ENCODE peak calls at places on chromosomes 5 and 9, in four cellular contexts. One of them, this sample, is unnamed.

GRCh38 chr5:54738118-54738972 is 220.8 kb downstream of the SNX18 start:
- DNase-seq in K562: peak; percentile 77
- DNase-seq in A549: no peak
- DNase-seq in GM12878: no peak
- DNase-seq in this sample: no peak

GRCh38 chr9:95088421-95089161 is 228.9 kb downstream of the FANCC start:
- DNase-seq in GM12878: no peak
- DNase-seq in A549: no peak
- DNase-seq in K562: no peak
- DNase-seq in this sample: no peak

GRCh38 chr5:146047396-146047795 is 58.0 kb downstream of the PLAC8L1 start:
- DNase-seq in A549: no peak
- DNase-seq in K562: no peak
- DNase-seq in GM12878: no peak
- DNase-seq in this sample: no peak

GRCh38 chr9:23541976-23542375 is 284.1 kb downstream of the ELAVL2 start:
- DNase-seq in A549: no peak
- DNase-seq in GM12878: no peak
- DNase-seq in K562: no peak
- DNase-seq in this sample: no peak

GRCh38 chr5:1130218-1130946 is 18.5 kb upstream of the SLC12A7 start:
- DNase-seq in GM12878: no peak
- DNase-seq in A549: no peak
- DNase-seq in K562: no peak
- DNase-seq in this sample: no peak

GRCh38 chr5:109125755-109126429 is 283.9 kb downstream of the PJA2 start:
- DNase-seq in K562: no peak
- DNase-seq in GM12878: no peak
- DNase-seq in A549: no peak
- DNase-seq in this sample: no peak

GRCh38 chr9:79432485-79432884 is 139.3 kb upstream of the TLE4 start:
- DNase-seq in K562: no peak
- DNase-seq in A549: peak; percentile 12
- DNase-seq in GM12878: no peak
- DNase-seq in this sample: no peak

GRCh38 chr5:139686356-139686918 is 38.3 kb downstream of the CXXC5 start:
- DNase-seq in GM12878: no peak
- DNase-seq in K562: no peak
- DNase-seq in A549: no peak
- DNase-seq in this sample: no peak

GRCh38 chr5:52867809-52868208 is 80.1 kb downstream of the ITGA1 start:
- DNase-seq in K562: no peak
- DNase-seq in GM12878: no peak
- DNase-seq in A549: no peak
- DNase-seq in this sample: no peak

GRCh38 chr5:53123702-53124101 is 14.1 kb upstream of the MOCS2 start:
- DNase-seq in K562: no peak
- DNase-seq in GM12878: no peak
- DNase-seq in A549: no peak
- DNase-seq in this sample: no peak

GRCh38 chr5:168193518-168194240 is 97.8 kb upstream of the WWC1 start:
- DNase-seq in K562: no peak
- DNase-seq in A549: no peak
- DNase-seq in GM12878: no peak
- DNase-seq in this sample: no peak

GRCh38 chr5:151700816-151701215 is 14.1 kb upstream of the SPARC start:
- DNase-seq in K562: no peak
- DNase-seq in GM12878: peak; percentile 56
- DNase-seq in A549: no peak
- DNase-seq in this sample: no peak

GRCh38 chr9:81605154-81605670 is 84.1 kb downstream of the TLE1 start:
- DNase-seq in K562: no peak
- DNase-seq in GM12878: no peak
- DNase-seq in A549: no peak
- DNase-seq in this sample: peak; percentile 65

GRCh38 chr5:139960723-139961383 is 82.2 kb downstream of the NRG2 start:
- DNase-seq in A549: no peak
- DNase-seq in K562: no peak
- DNase-seq in GM12878: peak; percentile 61
- DNase-seq in this sample: no peak

GRCh38 chr9:134357631-134358025 is 31.4 kb downstream of the RXRA start:
- DNase-seq in K562: no peak
- DNase-seq in GM12878: no peak
- DNase-seq in A549: no peak
- DNase-seq in this sample: no peak

GRCh38 chr9:134355561-134356278 is 29.5 kb downstream of the RXRA start:
- DNase-seq in K562: no peak
- DNase-seq in A549: no peak
- DNase-seq in GM12878: no peak
- DNase-seq in this sample: no peak

GRCh38 chr9:134355158-134355557 is 28.9 kb downstream of the RXRA start:
- DNase-seq in K562: no peak
- DNase-seq in A549: no peak
- DNase-seq in GM12878: no peak
- DNase-seq in this sample: no peak

GRCh38 chr9:134358026-134358967 is 32.0 kb downstream of the RXRA start:
- DNase-seq in A549: no peak
- DNase-seq in GM12878: no peak
- DNase-seq in K562: no peak
- DNase-seq in this sample: no peak

DNA sequence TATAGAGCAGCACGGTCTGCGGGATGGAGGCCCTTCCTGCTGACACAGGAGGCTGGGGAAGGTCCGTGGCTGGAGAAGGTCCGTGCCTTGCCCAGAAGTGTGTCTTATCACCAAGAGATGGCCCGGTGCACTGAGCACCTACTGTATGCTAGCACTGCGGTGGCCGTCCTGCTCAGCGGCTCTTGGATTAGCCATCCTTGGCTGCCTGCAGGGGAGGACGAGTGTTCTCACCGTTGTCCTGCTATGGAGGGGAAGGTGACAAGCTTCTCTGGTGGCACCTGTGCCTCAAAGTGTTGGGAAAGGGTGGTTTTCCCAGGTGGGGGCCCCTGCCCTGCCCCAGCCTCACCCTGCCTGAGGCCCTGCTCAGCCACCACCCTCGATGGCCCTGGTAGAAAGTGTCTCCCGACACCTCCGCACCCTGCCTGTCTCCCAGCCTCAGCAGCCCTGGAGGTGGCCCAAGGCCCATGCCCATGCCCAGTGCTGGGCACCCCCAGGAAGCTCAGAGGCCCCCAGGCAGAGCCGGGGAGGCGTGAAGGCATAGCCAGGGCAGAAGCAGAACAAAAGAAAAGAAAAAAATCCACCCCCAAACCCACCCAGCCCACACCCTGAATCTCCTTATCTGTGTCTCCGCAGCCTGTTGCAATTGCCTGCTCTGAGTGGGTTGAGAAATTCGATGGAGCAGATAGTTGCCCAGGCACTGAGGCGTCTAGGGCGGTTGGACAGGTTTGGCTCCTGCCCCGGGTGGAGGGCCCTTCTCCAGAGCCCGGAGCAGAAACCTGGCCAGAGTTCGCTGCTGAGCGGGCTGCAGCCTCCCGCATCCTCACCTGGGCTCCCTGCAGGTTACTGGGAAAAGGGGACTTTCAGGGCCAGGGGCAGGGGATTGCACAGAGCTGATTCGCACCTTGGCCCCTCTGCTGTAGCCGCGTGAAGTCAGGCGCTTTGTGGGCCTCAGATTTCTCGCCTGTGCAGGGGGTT is 30.5 kb downstream of the RXRA start:
- DNase-seq in K562: peak; percentile 86
- DNase-seq in A549: no peak
- DNase-seq in GM12878: no peak
- DNase-seq in this sample: no peak
- TF ChIP-seq CHD4 in K562: no peak
- TF ChIP-seq CHD4 in A549: no peak
- TF ChIP-seq CHD4 in GM12878: no peak
- TF ChIP-seq CHD4 in this sample: no peak

GRCh38 chr9:86721843-86722705 is 225.2 kb downstream of the GAS1 start:
- DNase-seq in GM12878: no peak
- DNase-seq in K562: no peak
- DNase-seq in A549: no peak
- DNase-seq in this sample: no peak
- TF ChIP-seq REST in GM12878: no peak
- TF ChIP-seq REST in K562: no peak
- TF ChIP-seq REST in A549: no peak
- TF ChIP-seq REST in this sample: no peak

DNA sequence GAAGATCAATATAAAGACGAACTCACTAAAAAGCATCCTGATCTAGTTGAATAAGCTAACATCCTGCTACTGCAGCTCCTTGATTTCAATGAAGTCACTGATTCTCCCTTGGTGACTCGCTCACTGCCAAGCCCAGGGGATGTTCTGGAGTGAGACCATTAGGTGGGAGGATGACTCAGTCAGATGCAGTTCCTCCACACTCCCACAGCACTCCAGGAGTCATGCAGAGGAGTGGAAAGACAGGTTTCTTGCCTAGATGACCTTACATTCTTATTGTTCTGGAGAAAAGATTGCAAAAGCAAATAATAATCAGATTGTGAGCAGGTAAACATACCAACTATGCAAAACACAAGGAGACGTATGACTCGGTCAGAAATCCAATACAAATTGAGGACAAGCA is 15.3 kb downstream of the GCNT4 start:
- DNase-seq in K562: peak; percentile 14
- DNase-seq in GM12878: no peak
- DNase-seq in A549: peak; percentile 48
- DNase-seq in this sample: peak; percentile 16
- TF ChIP-seq EP300 in K562: no peak
- TF ChIP-seq EP300 in GM12878: no peak
- TF ChIP-seq EP300 in A549: no peak
- TF ChIP-seq EP300 in this sample: no peak

GRCh38 chr9:27198175-27198574 is 89.2 kb downstream of the TEK start:
- DNase-seq in K562: no peak
- DNase-seq in A549: no peak
- DNase-seq in GM12878: no peak
- DNase-seq in this sample: no peak
- TF ChIP-seq CHD4 in K562: no peak
- TF ChIP-seq CHD4 in A549: no peak
- TF ChIP-seq CHD4 in GM12878: no peak
- TF ChIP-seq CHD4 in this sample: no peak

DNA sequence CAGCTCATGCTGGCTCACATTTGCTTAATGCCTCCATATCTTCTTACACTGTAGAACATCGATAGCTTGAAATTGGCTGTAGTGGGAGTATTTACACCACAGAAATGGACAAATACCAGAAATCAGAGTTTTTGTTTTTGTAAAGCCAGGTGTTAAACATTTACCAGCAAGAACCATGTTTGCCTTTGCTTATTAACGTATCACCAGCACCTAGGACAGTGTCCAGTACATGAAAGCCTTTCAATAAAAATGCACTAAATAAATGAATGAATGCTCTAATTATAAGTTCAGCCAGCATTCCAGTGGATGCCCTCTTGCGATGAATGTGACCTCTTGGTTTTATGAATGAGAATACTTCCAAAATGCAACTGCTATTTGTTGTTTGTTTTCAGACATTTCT is 140.4 kb upstream of the VLDLR start:
- DNase-seq in K562: no peak
- DNase-seq in GM12878: no peak
- DNase-seq in A549: no peak
- DNase-seq in this sample: no peak
- TF ChIP-seq REST in K562: no peak
- TF ChIP-seq REST in GM12878: no peak
- TF ChIP-seq REST in A549: no peak
- TF ChIP-seq REST in this sample: peak; percentile 40

GRCh38 chr9:85040806-85041575 is 371.5 kb downstream of the NTRK2 start:
- DNase-seq in K562: no peak
- DNase-seq in A549: no peak
- DNase-seq in GM12878: no peak
- DNase-seq in this sample: no peak
- TF ChIP-seq EP300 in K562: no peak
- TF ChIP-seq EP300 in A549: no peak
- TF ChIP-seq EP300 in GM12878: no peak
- TF ChIP-seq EP300 in this sample: no peak

GRCh38 chr5:97111004-97111403 is 31.4 kb downstream of the LIX1 start:
- DNase-seq in GM12878: no peak
- DNase-seq in K562: no peak
- DNase-seq in A549: no peak
- DNase-seq in this sample: no peak
- TF ChIP-seq CHD4 in GM12878: no peak
- TF ChIP-seq CHD4 in K562: no peak
- TF ChIP-seq CHD4 in A549: no peak
- TF ChIP-seq CHD4 in this sample: no peak

DNA sequence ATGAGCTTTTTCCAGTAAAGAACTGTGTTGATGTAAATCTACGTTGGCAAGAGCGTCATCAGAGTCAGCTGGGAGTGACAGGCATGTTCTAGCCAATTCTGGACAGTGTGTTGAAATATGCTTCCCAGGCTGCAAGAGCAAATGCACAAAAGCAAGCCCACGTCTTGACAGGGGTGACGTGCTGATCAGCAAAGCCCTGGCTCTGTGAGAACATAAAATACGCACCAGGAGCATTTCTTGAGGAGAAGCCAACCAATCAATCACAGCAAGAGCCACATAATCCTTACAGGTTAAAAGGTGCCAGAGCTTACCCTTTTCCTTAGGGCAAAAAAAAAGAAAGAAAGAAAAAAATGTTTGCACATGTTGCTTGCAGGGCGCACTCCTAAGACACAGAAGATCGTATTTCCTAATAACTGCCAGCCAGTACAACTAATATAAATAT is 148.1 kb downstream of the PDE4D start:
- DNase-seq in GM12878: no peak
- DNase-seq in K562: no peak
- DNase-seq in A549: peak; percentile 96
- DNase-seq in this sample: no peak
- TF ChIP-seq REST in GM12878: no peak
- TF ChIP-seq REST in K562: no peak
- TF ChIP-seq REST in A549: no peak
- TF ChIP-seq REST in this sample: no peak

DNA sequence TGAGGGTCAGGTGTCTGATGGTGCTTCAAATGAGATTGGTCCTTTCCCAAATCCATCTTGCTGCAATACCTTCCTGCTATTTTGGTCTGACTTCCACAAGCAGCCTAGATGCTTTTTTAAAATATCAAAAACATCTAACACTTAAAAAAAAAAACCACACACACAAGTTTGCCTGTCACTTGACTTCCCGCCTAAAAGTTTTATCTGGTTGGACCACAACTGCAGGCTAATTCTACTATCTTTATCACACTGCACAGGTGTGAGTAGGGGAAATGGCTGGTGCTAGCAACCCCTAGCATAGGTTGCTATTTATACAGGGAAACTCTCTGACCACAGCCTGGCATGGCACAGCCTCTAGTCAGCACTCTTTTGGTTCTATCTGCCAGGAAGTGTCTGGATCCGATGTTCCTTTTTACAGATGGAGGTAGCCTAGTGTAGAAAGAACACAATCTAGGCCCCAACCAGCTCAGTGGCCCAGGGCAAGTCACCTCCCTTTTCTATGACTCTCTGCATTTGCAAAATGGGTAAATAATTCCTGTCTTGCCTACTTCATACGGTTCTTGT is at the start of gene HEMGN:
- DNase-seq in K562: peak; percentile 77
- DNase-seq in GM12878: peak; percentile 28
- DNase-seq in A549: no peak
- DNase-seq in this sample: no peak
- TF ChIP-seq EP300 in K562: peak; percentile 99
- TF ChIP-seq EP300 in GM12878: peak; percentile 9
- TF ChIP-seq EP300 in A549: no peak
- TF ChIP-seq EP300 in this sample: no peak